ENCODE peak calls at places on chromosomes 4 and X, in nine cellular contexts. O is mucosa of descending colon, A is AG04449, R is fibroblast of villous mesenchyme, N is MM.1S, B is RWPE1, S is GM20000, D is bronchial epithelial cell, Q is hepatocyte. P is an unnamed sample.

GRCh38 chr4:144787365-144788263 is 141.7 kb downstream of the HHIP start:
- DNase-seq in O (no peak), A (no peak), R (peak), N (peak), B (peak), S (peak), D (peak), Q (peak), P (no peak)

GRCh38 chrX:27575565-27575964 is 14.6 kb upstream of the DCAF8L2 start:
- DNase-seq in O (no peak), A (no peak), R (no peak), N (no peak), B (no peak), S (no peak), D (peak), Q (no peak), P (no peak)

GRCh38 chrX:48864210-48864609 is 28.8 kb upstream of the PCSK1N start:
- DNase-seq in O (no peak), A (no peak), R (peak), N (no peak), B (no peak), S (no peak), D (peak), Q (no peak), P (no peak)

GRCh38 chr4:123833156-123833555 is 436.6 kb downstream of the SPRY1 start:
- DNase-seq in O (no peak), A (peak), R (peak), N (no peak), B (peak), S (no peak), D (peak), Q (no peak), P (no peak)

GRCh38 chr4:153521467-153521866 is 55.3 kb downstream of the TMEM131L start:
- DNase-seq in O (no peak), A (no peak), R (no peak), N (no peak), B (no peak), S (no peak), D (no peak), Q (no peak), P (no peak)

GRCh38 chr4:102335616-102336015 is 9.7 kb downstream of the SLC39A8 start:
- DNase-seq in O (no peak), A (no peak), R (no peak), N (no peak), B (no peak), S (no peak), D (no peak), Q (no peak), P (no peak)

GRCh38 chr4:84685105-84685504 is 102.2 kb downstream of the CDS1 start:
- DNase-seq in O (no peak), A (no peak), R (no peak), N (no peak), B (no peak), S (no peak), D (no peak), Q (no peak), P (no peak)

GRCh38 chr4:1971456-1972200 is 37.1 kb downstream of the NELFA start:
- DNase-seq in O (no peak), A (no peak), R (no peak), N (no peak), B (no peak), S (no peak), D (no peak), Q (no peak), P (no peak)

GRCh38 chr4:76300012-76300411 is 6.5 kb upstream of the STBD1 start:
- DNase-seq in O (no peak), A (no peak), R (no peak), N (no peak), B (no peak), S (no peak), D (no peak), Q (no peak), P (no peak)

GRCh38 chrX:150544222-150544787 is 24.1 kb upstream of the MTM1 start:
- DNase-seq in O (no peak), A (no peak), R (no peak), N (peak), B (peak), S (peak), D (no peak), Q (no peak), P (no peak)

GRCh38 chr4:176653406-176654220 is 139.1 kb downstream of the VEGFC start:
- DNase-seq in O (no peak), A (no peak), R (peak), N (no peak), B (no peak), S (no peak), D (peak), Q (no peak), P (no peak)

GRCh38 chr4:6343950-6344408 is 74.3 kb downstream of the WFS1 start:
- DNase-seq in O (peak), A (peak), R (no peak), N (peak), B (peak), S (no peak), D (peak), Q (peak), P (no peak)

GRCh38 chr4:163603246-163603645 is 108.8 kb downstream of the TMA16 start:
- DNase-seq in O (no peak), A (no peak), R (peak), N (no peak), B (no peak), S (no peak), D (no peak), Q (no peak), P (no peak)

GRCh38 chr4:89871211-89871610 is 23.4 kb upstream of the MMRN1 start:
- DNase-seq in O (no peak), A (no peak), R (no peak), N (no peak), B (no peak), S (no peak), D (no peak), Q (no peak), P (no peak)

GRCh38 chr4:80125252-80126177 is 52.5 kb upstream of the ANTXR2 start:
- DNase-seq in O (no peak), A (no peak), R (peak), N (peak), B (peak), S (peak), D (peak), Q (no peak), P (no peak)
- TF ChIP-seq CTCF in O (no peak), A (peak), R (peak), N (peak), B (peak), S (no peak), D (peak), Q (peak), P (peak)

GRCh38 chrX:78024349-78025108 is 55.1 kb upstream of the PGAM4 start:
- DNase-seq in O (peak), A (no peak), R (peak), N (peak), B (peak), S (peak), D (peak), Q (peak), P (no peak)
- TF ChIP-seq CTCF in O (peak), A (peak), R (peak), N (peak), B (peak), S (peak), D (peak), Q (peak), P (peak)

GRCh38 chr4:24984602-24985532 is 45.9 kb downstream of the LGI2 start:
- DNase-seq in O (no peak), A (no peak), R (no peak), N (no peak), B (no peak), S (no peak), D (no peak), Q (no peak), P (no peak)
- TF ChIP-seq CTCF in O (no peak), A (no peak), R (no peak), N (no peak), B (no peak), S (no peak), D (no peak), Q (no peak), P (no peak)

DNA sequence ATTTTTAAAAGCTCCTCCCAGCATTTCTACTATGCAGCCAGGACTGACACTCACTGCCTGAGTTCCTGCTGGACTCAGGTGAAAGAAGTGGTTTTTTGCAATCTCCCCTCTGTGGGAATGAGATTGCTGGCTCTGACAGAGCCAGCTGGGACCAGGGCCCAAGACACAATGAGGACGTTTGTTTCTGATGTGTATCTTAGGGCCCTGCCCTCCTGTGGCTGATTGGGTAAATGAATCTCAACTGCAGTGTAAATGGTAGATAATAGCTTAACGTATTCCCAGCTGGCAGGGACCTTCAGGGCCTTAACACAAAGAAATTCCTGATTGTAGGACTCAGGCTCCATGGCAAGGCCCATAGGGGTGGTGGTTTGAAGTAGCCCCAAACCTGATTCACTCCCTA is 85.8 kb upstream of the PRPS1 start:
- DNase-seq in O (no peak), A (no peak), R (no peak), N (no peak), B (peak), S (no peak), D (peak), Q (peak), P (no peak)
- TF ChIP-seq CTCF in O (no peak), A (peak), R (peak), N (peak), B (no peak), S (no peak), D (peak), Q (peak), P (no peak)

P was measured in BJ.